ENCODE peak calls at places on chromosomes 12 and 14, in nine cellular contexts. One of them, this sample, is unnamed.

GRCh38 chr12:65946419-65946818 is 122.1 kb downstream of the HMGA2 start:
- DNase-seq in CD8-positive, alpha-beta T cell: no peak
- DNase-seq in thoracic aorta: no peak
- DNase-seq in heart right ventricle: no peak
- DNase-seq in sigmoid colon: no peak
- DNase-seq in thyroid gland: no peak
- DNase-seq in endodermal cell: no peak
- DNase-seq in right lobe of liver: no peak
- DNase-seq in hepatocyte: no peak
- DNase-seq in this sample: no peak

GRCh38 chr12:114664661-114665320 is 19.2 kb downstream of the TBX3 start:
- DNase-seq in sigmoid colon: no peak
- DNase-seq in right lobe of liver: no peak
- DNase-seq in CD8-positive, alpha-beta T cell: no peak
- DNase-seq in heart right ventricle: no peak
- DNase-seq in thoracic aorta: no peak
- DNase-seq in endodermal cell: peak; percentile 80
- DNase-seq in thyroid gland: peak; percentile 56
- DNase-seq in hepatocyte: peak; percentile 36
- DNase-seq in this sample: no peak

GRCh38 chr14:71550367-71550766 is 381.9 kb upstream of the RGS6 start:
- DNase-seq in endodermal cell: no peak
- DNase-seq in sigmoid colon: no peak
- DNase-seq in thyroid gland: no peak
- DNase-seq in CD8-positive, alpha-beta T cell: no peak
- DNase-seq in hepatocyte: no peak
- DNase-seq in heart right ventricle: no peak
- DNase-seq in right lobe of liver: no peak
- DNase-seq in thoracic aorta: no peak
- DNase-seq in this sample: no peak

GRCh38 chr14:48333221-48333910 is 658.0 kb upstream of the MDGA2 start:
- DNase-seq in sigmoid colon: no peak
- DNase-seq in heart right ventricle: no peak
- DNase-seq in right lobe of liver: no peak
- DNase-seq in CD8-positive, alpha-beta T cell: no peak
- DNase-seq in hepatocyte: no peak
- DNase-seq in thyroid gland: no peak
- DNase-seq in endodermal cell: no peak
- DNase-seq in thoracic aorta: no peak
- DNase-seq in this sample: no peak

GRCh38 chr12:108630481-108631207 is 3.0 kb downstream of the SELPLG start:
- DNase-seq in thyroid gland: no peak
- DNase-seq in hepatocyte: no peak
- DNase-seq in CD8-positive, alpha-beta T cell: no peak
- DNase-seq in sigmoid colon: no peak
- DNase-seq in thoracic aorta: no peak
- DNase-seq in heart right ventricle: no peak
- DNase-seq in right lobe of liver: no peak
- DNase-seq in endodermal cell: no peak
- DNase-seq in this sample: no peak

GRCh38 chr12:94898388-94898787 is 105.1 kb downstream of the NDUFA12 start:
- DNase-seq in CD8-positive, alpha-beta T cell: no peak
- DNase-seq in heart right ventricle: no peak
- DNase-seq in endodermal cell: peak; percentile 65
- DNase-seq in hepatocyte: no peak
- DNase-seq in thyroid gland: no peak
- DNase-seq in sigmoid colon: no peak
- DNase-seq in thoracic aorta: no peak
- DNase-seq in right lobe of liver: no peak
- DNase-seq in this sample: no peak

GRCh38 chr12:120538281-120539156 is 4.4 kb downstream of the RNF10 start:
- DNase-seq in heart right ventricle: peak; percentile 59
- DNase-seq in thoracic aorta: peak; percentile 33
- DNase-seq in thyroid gland: peak; percentile 85
- DNase-seq in CD8-positive, alpha-beta T cell: no peak
- DNase-seq in hepatocyte: peak; percentile 57
- DNase-seq in sigmoid colon: peak; percentile 84
- DNase-seq in right lobe of liver: peak; percentile 72
- DNase-seq in endodermal cell: no peak
- DNase-seq in this sample: peak; percentile 80

GRCh38 chr14:104121142-104121541 is 17.2 kb upstream of the KIF26A start:
- DNase-seq in right lobe of liver: no peak
- DNase-seq in CD8-positive, alpha-beta T cell: no peak
- DNase-seq in heart right ventricle: no peak
- DNase-seq in endodermal cell: no peak
- DNase-seq in thyroid gland: no peak
- DNase-seq in sigmoid colon: no peak
- DNase-seq in hepatocyte: no peak
- DNase-seq in thoracic aorta: no peak
- DNase-seq in this sample: peak; percentile 13

GRCh38 chr12:58416211-58416610 is 474.8 kb downstream of the ATP23 start:
- DNase-seq in heart right ventricle: no peak
- DNase-seq in sigmoid colon: no peak
- DNase-seq in hepatocyte: peak; percentile 54
- DNase-seq in endodermal cell: no peak
- DNase-seq in thyroid gland: no peak
- DNase-seq in right lobe of liver: no peak
- DNase-seq in CD8-positive, alpha-beta T cell: no peak
- DNase-seq in thoracic aorta: no peak
- DNase-seq in this sample: no peak

GRCh38 chr14:24146622-24146977 is 190 bp upstream of the PSME2 start:
- DNase-seq in endodermal cell: peak; percentile 99
- DNase-seq in thoracic aorta: peak; percentile 88
- DNase-seq in hepatocyte: peak; percentile 98
- DNase-seq in heart right ventricle: peak; percentile 93
- DNase-seq in right lobe of liver: peak; percentile 98
- DNase-seq in thyroid gland: peak; percentile 99
- DNase-seq in CD8-positive, alpha-beta T cell: peak; percentile 75
- DNase-seq in sigmoid colon: peak; percentile 98
- DNase-seq in this sample: peak; percentile 97

GRCh38 chr12:122635471-122635870 is 67.7 kb downstream of the HCAR2 start:
- DNase-seq in CD8-positive, alpha-beta T cell: no peak
- DNase-seq in thyroid gland: no peak
- DNase-seq in hepatocyte: no peak
- DNase-seq in heart right ventricle: no peak
- DNase-seq in endodermal cell: no peak
- DNase-seq in thoracic aorta: no peak
- DNase-seq in sigmoid colon: no peak
- DNase-seq in right lobe of liver: no peak
- DNase-seq in this sample: no peak

GRCh38 chr12:123263196-123263817 is 8.3 kb downstream of the CDK2AP1 start:
- DNase-seq in endodermal cell: no peak
- DNase-seq in right lobe of liver: no peak
- DNase-seq in CD8-positive, alpha-beta T cell: no peak
- DNase-seq in thoracic aorta: no peak
- DNase-seq in sigmoid colon: no peak
- DNase-seq in thyroid gland: no peak
- DNase-seq in heart right ventricle: no peak
- DNase-seq in hepatocyte: no peak
- DNase-seq in this sample: no peak

GRCh38 chr12:43309845-43310405 is 242.1 kb downstream of the ADAMTS20 start:
- DNase-seq in hepatocyte: no peak
- DNase-seq in sigmoid colon: no peak
- DNase-seq in thoracic aorta: no peak
- DNase-seq in right lobe of liver: no peak
- DNase-seq in thyroid gland: no peak
- DNase-seq in heart right ventricle: no peak
- DNase-seq in CD8-positive, alpha-beta T cell: no peak
- DNase-seq in endodermal cell: no peak
- DNase-seq in this sample: no peak

GRCh38 chr14:94120667-94121335 is 8.6 kb downstream of the IFI27L2 start:
- DNase-seq in heart right ventricle: no peak
- DNase-seq in thoracic aorta: no peak
- DNase-seq in sigmoid colon: peak; percentile 50
- DNase-seq in right lobe of liver: no peak
- DNase-seq in hepatocyte: no peak
- DNase-seq in thyroid gland: no peak
- DNase-seq in CD8-positive, alpha-beta T cell: no peak
- DNase-seq in endodermal cell: no peak
- DNase-seq in this sample: no peak

GRCh38 chr12:28569698-28570411 is 379.6 kb downstream of the CCDC91 start:
- DNase-seq in right lobe of liver: no peak
- DNase-seq in sigmoid colon: peak; percentile 69
- DNase-seq in CD8-positive, alpha-beta T cell: no peak
- DNase-seq in heart right ventricle: no peak
- DNase-seq in hepatocyte: no peak
- DNase-seq in thyroid gland: no peak
- DNase-seq in endodermal cell: no peak
- DNase-seq in thoracic aorta: no peak
- DNase-seq in this sample: no peak

GRCh38 chr14:59208224-59208814 is 19.9 kb downstream of the DAAM1 start:
- DNase-seq in endodermal cell: no peak
- DNase-seq in heart right ventricle: no peak
- DNase-seq in CD8-positive, alpha-beta T cell: no peak
- DNase-seq in thyroid gland: no peak
- DNase-seq in sigmoid colon: no peak
- DNase-seq in hepatocyte: no peak
- DNase-seq in right lobe of liver: no peak
- DNase-seq in thoracic aorta: no peak
- DNase-seq in this sample: no peak

GRCh38 chr14:68943107-68943506 is 36.0 kb downstream of the ACTN1 start:
- DNase-seq in endodermal cell: no peak
- DNase-seq in thoracic aorta: no peak
- DNase-seq in right lobe of liver: no peak
- DNase-seq in sigmoid colon: no peak
- DNase-seq in hepatocyte: no peak
- DNase-seq in CD8-positive, alpha-beta T cell: no peak
- DNase-seq in heart right ventricle: no peak
- DNase-seq in thyroid gland: no peak
- DNase-seq in this sample: no peak

DNA sequence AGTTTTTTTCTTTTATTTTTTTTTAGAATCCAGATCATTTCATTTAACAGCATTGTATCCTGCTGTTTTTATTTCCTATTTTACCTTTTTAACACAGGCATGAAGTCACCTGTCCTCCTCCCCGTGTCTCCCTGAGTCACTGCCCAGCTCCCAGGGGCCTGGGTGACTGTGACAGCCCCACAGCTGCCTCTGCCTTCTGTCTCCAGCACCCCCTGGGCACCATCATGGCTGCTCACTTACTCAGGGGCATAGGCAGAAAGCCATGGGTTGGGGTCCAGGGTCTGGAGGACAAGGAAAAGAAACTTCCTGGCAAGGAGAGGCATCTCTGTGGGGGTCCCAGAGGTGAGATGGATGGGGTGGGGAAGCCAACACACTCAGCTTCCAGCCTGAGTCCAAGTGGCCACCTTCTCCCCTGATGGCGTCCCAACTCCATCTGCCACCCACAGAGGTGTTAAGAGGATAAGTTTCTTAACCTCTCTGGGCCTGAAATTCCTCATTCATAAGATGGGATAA is 25.3 kb downstream of the TMEM63C start:
- DNase-seq in endodermal cell: peak; percentile 82
- DNase-seq in CD8-positive, alpha-beta T cell: no peak
- DNase-seq in thoracic aorta: no peak
- DNase-seq in thyroid gland: no peak
- DNase-seq in sigmoid colon: no peak
- DNase-seq in right lobe of liver: no peak
- DNase-seq in heart right ventricle: no peak
- DNase-seq in hepatocyte: no peak
- DNase-seq in this sample: no peak
- TF ChIP-seq CTCF in endodermal cell: peak; percentile 67
- TF ChIP-seq CTCF in CD8-positive, alpha-beta T cell: no peak
- TF ChIP-seq CTCF in thoracic aorta: no peak
- TF ChIP-seq CTCF in thyroid gland: no peak
- TF ChIP-seq CTCF in sigmoid colon: no peak
- TF ChIP-seq CTCF in right lobe of liver: no peak
- TF ChIP-seq CTCF in heart right ventricle: no peak
- TF ChIP-seq CTCF in hepatocyte: no peak
- TF ChIP-seq CTCF in this sample: no peak

DNA sequence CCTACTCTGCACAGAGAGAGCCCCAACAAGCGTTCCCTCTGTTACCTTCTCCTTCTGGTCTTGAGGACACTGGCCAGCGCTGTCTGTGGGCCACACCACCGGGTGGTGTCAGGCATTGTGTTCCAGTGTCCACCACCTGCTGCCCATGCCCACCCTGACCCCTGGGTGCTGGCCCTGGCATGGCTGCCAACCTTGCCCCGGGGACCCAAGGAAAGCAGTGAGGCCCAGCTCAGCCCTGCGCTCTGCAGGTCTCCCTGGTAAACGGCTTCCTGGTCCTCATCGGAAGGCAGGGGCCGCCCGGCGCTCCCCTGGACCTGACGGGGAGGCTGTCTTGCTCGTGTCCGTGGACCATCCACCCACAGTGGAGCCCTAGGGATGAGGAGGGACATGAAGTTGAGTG is 21.8 kb upstream of the MEG3 start:
- DNase-seq in hepatocyte: no peak
- DNase-seq in sigmoid colon: no peak
- DNase-seq in thoracic aorta: no peak
- DNase-seq in endodermal cell: no peak
- DNase-seq in CD8-positive, alpha-beta T cell: no peak
- DNase-seq in heart right ventricle: no peak
- DNase-seq in right lobe of liver: no peak
- DNase-seq in thyroid gland: no peak
- DNase-seq in this sample: no peak
- H3K27me3 ChIP-seq in hepatocyte: no peaks in the 10 kb centered on the region
- H3K27me3 ChIP-seq in sigmoid colon: no peaks in the 10 kb centered on the region
- H3K27me3 ChIP-seq in thoracic aorta: no peaks in the 10 kb centered on the region
- H3K27me3 ChIP-seq in endodermal cell: no peaks in the 10 kb centered on the region
- H3K27me3 ChIP-seq in CD8-positive, alpha-beta T cell: no peaks in the 10 kb centered on the region
- H3K27me3 ChIP-seq in heart right ventricle: peaks cover 3% of the 10 kb centered on the region
- H3K27me3 ChIP-seq in right lobe of liver: no peaks in the 10 kb centered on the region
- H3K27me3 ChIP-seq in thyroid gland: no peaks in the 10 kb centered on the region
- H3K27me3 ChIP-seq in this sample: no peaks in the 10 kb centered on the region

GRCh38 chr12:13661005-13661887 is 320.2 kb downstream of the GRIN2B start:
- DNase-seq in thoracic aorta: no peak
- DNase-seq in right lobe of liver: peak; percentile 27
- DNase-seq in CD8-positive, alpha-beta T cell: no peak
- DNase-seq in thyroid gland: peak; percentile 56
- DNase-seq in sigmoid colon: peak; percentile 67
- DNase-seq in hepatocyte: peak; percentile 81
- DNase-seq in heart right ventricle: peak; percentile 13
- DNase-seq in endodermal cell: peak; percentile 85
- DNase-seq in this sample: peak; percentile 71

GRCh38 chr12:13668880-13669279 is 312.5 kb downstream of the GRIN2B start:
- DNase-seq in CD8-positive, alpha-beta T cell: no peak
- DNase-seq in thyroid gland: no peak
- DNase-seq in sigmoid colon: no peak
- DNase-seq in hepatocyte: no peak
- DNase-seq in thoracic aorta: no peak
- DNase-seq in right lobe of liver: no peak
- DNase-seq in heart right ventricle: no peak
- DNase-seq in endodermal cell: no peak
- DNase-seq in this sample: no peak

GRCh38 chr12:13670249-13670648 is 311.2 kb downstream of the GRIN2B start:
- DNase-seq in sigmoid colon: no peak
- DNase-seq in CD8-positive, alpha-beta T cell: no peak
- DNase-seq in thyroid gland: no peak
- DNase-seq in heart right ventricle: no peak
- DNase-seq in thoracic aorta: no peak
- DNase-seq in endodermal cell: no peak
- DNase-seq in hepatocyte: no peak
- DNase-seq in right lobe of liver: no peak
- DNase-seq in this sample: no peak

GRCh38 chr12:13666806-13667205 is 314.6 kb downstream of the GRIN2B start:
- DNase-seq in hepatocyte: peak; percentile 13
- DNase-seq in heart right ventricle: no peak
- DNase-seq in endodermal cell: no peak
- DNase-seq in sigmoid colon: no peak
- DNase-seq in thyroid gland: no peak
- DNase-seq in right lobe of liver: no peak
- DNase-seq in CD8-positive, alpha-beta T cell: no peak
- DNase-seq in thoracic aorta: no peak
- DNase-seq in this sample: no peak
- TF ChIP-seq CTCF in hepatocyte: peak; percentile 12
- TF ChIP-seq CTCF in heart right ventricle: no peak
- TF ChIP-seq CTCF in endodermal cell: peak; percentile 88
- TF ChIP-seq CTCF in sigmoid colon: no peak
- TF ChIP-seq CTCF in thyroid gland: no peak
- TF ChIP-seq CTCF in right lobe of liver: no peak
- TF ChIP-seq CTCF in CD8-positive, alpha-beta T cell: no peak
- TF ChIP-seq CTCF in thoracic aorta: no peak
- TF ChIP-seq CTCF in this sample: no peak

GRCh38 chr12:55934773-55935172 is 3.8 kb downstream of the DGKA start:
- DNase-seq in hepatocyte: no peak
- DNase-seq in endodermal cell: no peak
- DNase-seq in right lobe of liver: no peak
- DNase-seq in heart right ventricle: no peak
- DNase-seq in thyroid gland: no peak
- DNase-seq in CD8-positive, alpha-beta T cell: no peak
- DNase-seq in sigmoid colon: no peak
- DNase-seq in thoracic aorta: no peak
- DNase-seq in this sample: no peak
- H3K27me3 ChIP-seq in hepatocyte: no peaks in the 10 kb centered on the region
- H3K27me3 ChIP-seq in endodermal cell: peaks cover 41% of the 10 kb centered on the region
- H3K27me3 ChIP-seq in right lobe of liver: no peaks in the 10 kb centered on the region
- H3K27me3 ChIP-seq in heart right ventricle: no peaks in the 10 kb centered on the region
- H3K27me3 ChIP-seq in thyroid gland: no peaks in the 10 kb centered on the region
- H3K27me3 ChIP-seq in CD8-positive, alpha-beta T cell: no peaks in the 10 kb centered on the region
- H3K27me3 ChIP-seq in sigmoid colon: no peaks in the 10 kb centered on the region
- H3K27me3 ChIP-seq in thoracic aorta: no peaks in the 10 kb centered on the region
- H3K27me3 ChIP-seq in this sample: no peaks in the 10 kb centered on the region